ENCODE peak calls at places on chromosomes 16 and 17, in ten cellular contexts. One of them, this sample, is unnamed.

GRCh38 chr17:44970136-44970737 is 2.1 kb upstream of the C1QL1 start:
- DNase-seq in A549: no peak
- DNase-seq in HCT116: no peak
- DNase-seq in ovary: no peak
- DNase-seq in H54: peak
- DNase-seq in transverse colon: peak
- DNase-seq in lower leg skin: no peak
- DNase-seq in body of pancreas: no peak
- DNase-seq in heart left ventricle: peak
- DNase-seq in right lobe of liver: no peak
- DNase-seq in this sample: no peak

GRCh38 chr16:9090101-9090959 is 1.1 kb upstream of the HAPSTR1 start:
- DNase-seq in A549: no peak
- DNase-seq in HCT116: no peak
- DNase-seq in ovary: peak
- DNase-seq in H54: no peak
- DNase-seq in transverse colon: peak
- DNase-seq in lower leg skin: peak
- DNase-seq in body of pancreas: peak
- DNase-seq in heart left ventricle: peak
- DNase-seq in right lobe of liver: peak
- DNase-seq in this sample: peak

GRCh38 chr17:3693829-3694231 is 2.1 kb downstream of the P2RX5 start:
- DNase-seq in A549: no peak
- DNase-seq in HCT116: no peak
- DNase-seq in ovary: no peak
- DNase-seq in H54: no peak
- DNase-seq in transverse colon: peak
- DNase-seq in lower leg skin: no peak
- DNase-seq in body of pancreas: no peak
- DNase-seq in heart left ventricle: no peak
- DNase-seq in right lobe of liver: no peak
- DNase-seq in this sample: no peak

GRCh38 chr17:65389426-65389825 is 172.0 kb downstream of the AXIN2 start:
- DNase-seq in A549: no peak
- DNase-seq in HCT116: no peak
- DNase-seq in ovary: no peak
- DNase-seq in H54: no peak
- DNase-seq in transverse colon: no peak
- DNase-seq in lower leg skin: no peak
- DNase-seq in body of pancreas: no peak
- DNase-seq in heart left ventricle: no peak
- DNase-seq in right lobe of liver: no peak
- DNase-seq in this sample: no peak

GRCh38 chr16:47779201-47780016 is 318.3 kb downstream of the PHKB start:
- DNase-seq in A549: peak
- DNase-seq in HCT116: no peak
- DNase-seq in ovary: no peak
- DNase-seq in H54: peak
- DNase-seq in transverse colon: no peak
- DNase-seq in lower leg skin: no peak
- DNase-seq in body of pancreas: no peak
- DNase-seq in heart left ventricle: no peak
- DNase-seq in right lobe of liver: no peak
- DNase-seq in this sample: no peak

GRCh38 chr17:75840779-75841123 is 3.5 kb downstream of the UNC13D start:
- DNase-seq in A549: no peak
- DNase-seq in HCT116: no peak
- DNase-seq in ovary: no peak
- DNase-seq in H54: no peak
- DNase-seq in transverse colon: no peak
- DNase-seq in lower leg skin: no peak
- DNase-seq in body of pancreas: no peak
- DNase-seq in heart left ventricle: no peak
- DNase-seq in right lobe of liver: no peak
- DNase-seq in this sample: no peak

GRCh38 chr17:81794509-81794908 is 9.4 kb upstream of the GCGR start:
- DNase-seq in A549: no peak
- DNase-seq in HCT116: no peak
- DNase-seq in ovary: no peak
- DNase-seq in H54: no peak
- DNase-seq in transverse colon: peak
- DNase-seq in lower leg skin: no peak
- DNase-seq in body of pancreas: no peak
- DNase-seq in heart left ventricle: no peak
- DNase-seq in right lobe of liver: peak
- DNase-seq in this sample: no peak

GRCh38 chr16:57591086-57591869 is 37.2 kb upstream of the ADGRG1 start:
- DNase-seq in A549: peak
- DNase-seq in HCT116: peak
- DNase-seq in ovary: peak
- DNase-seq in H54: peak
- DNase-seq in transverse colon: peak
- DNase-seq in lower leg skin: peak
- DNase-seq in body of pancreas: peak
- DNase-seq in heart left ventricle: peak
- DNase-seq in right lobe of liver: peak
- DNase-seq in this sample: peak

GRCh38 chr16:19523184-19523558 is 571 bp upstream of the CCP110 start:
- DNase-seq in A549: no peak
- DNase-seq in HCT116: no peak
- DNase-seq in ovary: peak
- DNase-seq in H54: no peak
- DNase-seq in transverse colon: no peak
- DNase-seq in lower leg skin: no peak
- DNase-seq in body of pancreas: no peak
- DNase-seq in heart left ventricle: no peak
- DNase-seq in right lobe of liver: no peak
- DNase-seq in this sample: no peak

GRCh38 chr16:4693956-4694663 is 748 bp downstream of the NUDT16L1 start:
- DNase-seq in A549: no peak
- DNase-seq in HCT116: no peak
- DNase-seq in ovary: peak
- DNase-seq in H54: peak
- DNase-seq in transverse colon: peak
- DNase-seq in lower leg skin: peak
- DNase-seq in body of pancreas: peak
- DNase-seq in heart left ventricle: peak
- DNase-seq in right lobe of liver: peak
- DNase-seq in this sample: no peak

GRCh38 chr16:4696172-4696904 is 3.0 kb downstream of the NUDT16L1 start:
- DNase-seq in A549: no peak
- DNase-seq in HCT116: no peak
- DNase-seq in ovary: peak
- DNase-seq in H54: no peak
- DNase-seq in transverse colon: no peak
- DNase-seq in lower leg skin: peak
- DNase-seq in body of pancreas: no peak
- DNase-seq in heart left ventricle: peak
- DNase-seq in right lobe of liver: peak
- DNase-seq in this sample: no peak

GRCh38 chr16:4696905-4697866 is 3.8 kb downstream of the NUDT16L1 start:
- DNase-seq in A549: no peak
- DNase-seq in HCT116: no peak
- DNase-seq in ovary: no peak
- DNase-seq in H54: no peak
- DNase-seq in transverse colon: no peak
- DNase-seq in lower leg skin: peak
- DNase-seq in body of pancreas: no peak
- DNase-seq in heart left ventricle: no peak
- DNase-seq in right lobe of liver: peak
- DNase-seq in this sample: no peak

GRCh38 chr16:4694664-4695451 is 1.5 kb downstream of the NUDT16L1 start:
- DNase-seq in A549: no peak
- DNase-seq in HCT116: no peak
- DNase-seq in ovary: peak
- DNase-seq in H54: no peak
- DNase-seq in transverse colon: no peak
- DNase-seq in lower leg skin: peak
- DNase-seq in body of pancreas: no peak
- DNase-seq in heart left ventricle: peak
- DNase-seq in right lobe of liver: peak
- DNase-seq in this sample: no peak

DNA sequence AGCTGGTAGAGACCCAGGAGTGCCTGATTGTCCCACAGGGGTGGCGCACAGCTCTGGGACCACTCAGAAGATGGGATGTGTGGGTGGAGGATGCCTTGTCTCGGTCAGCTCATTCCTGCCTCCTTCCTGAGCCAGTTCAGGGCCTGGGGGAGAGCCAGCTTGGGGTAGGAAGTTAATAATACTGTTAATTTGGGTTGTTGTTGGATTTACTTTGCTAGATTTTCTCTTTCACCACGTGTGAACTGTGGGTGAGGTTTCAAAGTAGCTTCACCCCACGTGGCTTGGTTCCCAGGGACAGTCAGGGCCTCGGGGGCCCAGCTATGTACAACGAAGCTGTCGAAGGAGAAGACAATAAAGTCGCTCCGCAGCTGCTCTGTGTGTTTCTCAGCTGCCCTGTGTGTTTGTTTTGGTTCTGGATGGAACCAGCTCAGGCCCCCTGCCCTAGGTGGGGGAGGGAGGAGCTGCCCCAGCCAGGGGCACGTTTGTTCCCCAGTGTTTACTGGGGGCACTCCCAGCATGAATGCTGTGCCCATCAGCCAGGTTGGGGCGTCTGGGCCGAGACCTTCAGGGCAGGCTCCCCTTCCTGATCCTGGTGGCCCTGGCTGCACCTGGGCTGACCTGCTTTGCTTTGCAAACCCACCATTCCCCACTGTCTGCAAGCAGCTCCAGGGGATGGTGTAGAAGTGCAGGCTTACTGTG is 2.3 kb downstream of the NUDT16L1 start:
- DNase-seq in A549: no peak
- DNase-seq in HCT116: no peak
- DNase-seq in ovary: no peak
- DNase-seq in H54: no peak
- DNase-seq in transverse colon: no peak
- DNase-seq in lower leg skin: peak
- DNase-seq in body of pancreas: no peak
- DNase-seq in heart left ventricle: no peak
- DNase-seq in right lobe of liver: no peak
- DNase-seq in this sample: no peak
- TF ChIP-seq POLR2A in A549: no peak
- TF ChIP-seq POLR2A in HCT116: no peak
- TF ChIP-seq POLR2A in ovary: no peak
- TF ChIP-seq POLR2A in H54: no peak
- TF ChIP-seq POLR2A in transverse colon: no peak
- TF ChIP-seq POLR2A in lower leg skin: no peak
- TF ChIP-seq POLR2A in body of pancreas: no peak
- TF ChIP-seq POLR2A in heart left ventricle: no peak
- TF ChIP-seq POLR2A in right lobe of liver: no peak
- TF ChIP-seq POLR2A in this sample: no peak

GRCh38 chr17:51164911-51165679 is 1.1 kb upstream of the NME2 start:
- DNase-seq in A549: peak
- DNase-seq in HCT116: no peak
- DNase-seq in ovary: peak
- DNase-seq in H54: no peak
- DNase-seq in transverse colon: no peak
- DNase-seq in lower leg skin: peak
- DNase-seq in body of pancreas: no peak
- DNase-seq in heart left ventricle: no peak
- DNase-seq in right lobe of liver: no peak
- DNase-seq in this sample: no peak
- TF ChIP-seq POLR2A in A549: no peak
- TF ChIP-seq POLR2A in HCT116: no peak
- TF ChIP-seq POLR2A in ovary: no peak
- TF ChIP-seq POLR2A in H54: no peak
- TF ChIP-seq POLR2A in transverse colon: no peak
- TF ChIP-seq POLR2A in lower leg skin: no peak
- TF ChIP-seq POLR2A in body of pancreas: no peak
- TF ChIP-seq POLR2A in heart left ventricle: no peak
- TF ChIP-seq POLR2A in right lobe of liver: no peak
- TF ChIP-seq POLR2A in this sample: no peak

DNA sequence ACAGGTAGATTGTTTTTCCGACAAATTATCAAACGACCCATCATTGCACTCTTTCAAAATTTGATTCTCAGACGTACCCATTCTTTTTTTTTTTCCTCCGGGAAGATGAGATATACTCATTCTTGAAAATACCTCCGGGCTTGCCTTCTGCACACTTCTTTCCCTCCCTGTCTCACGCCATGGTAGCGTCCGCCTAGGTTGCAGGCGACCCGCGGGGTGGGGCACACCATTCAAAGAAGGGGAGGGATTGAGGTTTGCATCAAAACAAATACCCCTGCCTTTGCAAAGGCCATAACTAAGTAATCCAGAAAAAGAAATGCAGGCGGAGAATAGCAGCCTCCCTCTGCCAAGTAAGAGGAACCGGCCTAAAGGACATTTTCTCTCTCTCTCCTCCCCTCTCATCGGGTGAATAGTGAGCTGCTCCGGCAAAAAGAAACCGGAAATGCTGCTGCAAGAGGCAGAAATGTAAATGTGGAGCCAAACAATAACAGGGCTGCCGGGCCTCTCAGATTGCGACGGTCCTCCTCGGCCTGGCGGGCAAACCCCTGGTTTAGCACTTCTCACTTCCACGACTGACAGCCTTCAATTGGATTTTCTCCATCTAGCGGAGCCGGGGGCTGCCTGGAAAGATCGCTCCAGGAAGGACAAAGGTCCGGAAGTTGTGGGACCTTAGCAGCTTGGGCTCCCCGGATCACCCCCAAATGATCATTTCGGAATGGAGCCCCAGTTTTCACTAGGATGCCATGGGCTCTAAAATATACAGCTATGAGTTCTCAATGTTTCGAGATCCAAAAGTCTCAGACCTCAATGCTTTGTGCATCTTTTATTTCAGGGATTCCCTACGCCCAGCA is 844 bp downstream of the TP53 start:
- DNase-seq in A549: peak
- DNase-seq in HCT116: peak
- DNase-seq in ovary: peak
- DNase-seq in H54: no peak
- DNase-seq in transverse colon: peak
- DNase-seq in lower leg skin: peak
- DNase-seq in body of pancreas: peak
- DNase-seq in heart left ventricle: peak
- DNase-seq in right lobe of liver: peak
- DNase-seq in this sample: peak
- TF ChIP-seq POLR2A in A549: peak
- TF ChIP-seq POLR2A in HCT116: peak
- TF ChIP-seq POLR2A in ovary: peak
- TF ChIP-seq POLR2A in H54: peak
- TF ChIP-seq POLR2A in transverse colon: peak
- TF ChIP-seq POLR2A in lower leg skin: no peak
- TF ChIP-seq POLR2A in body of pancreas: peak
- TF ChIP-seq POLR2A in heart left ventricle: no peak
- TF ChIP-seq POLR2A in right lobe of liver: peak
- TF ChIP-seq POLR2A in this sample: peak

DNA sequence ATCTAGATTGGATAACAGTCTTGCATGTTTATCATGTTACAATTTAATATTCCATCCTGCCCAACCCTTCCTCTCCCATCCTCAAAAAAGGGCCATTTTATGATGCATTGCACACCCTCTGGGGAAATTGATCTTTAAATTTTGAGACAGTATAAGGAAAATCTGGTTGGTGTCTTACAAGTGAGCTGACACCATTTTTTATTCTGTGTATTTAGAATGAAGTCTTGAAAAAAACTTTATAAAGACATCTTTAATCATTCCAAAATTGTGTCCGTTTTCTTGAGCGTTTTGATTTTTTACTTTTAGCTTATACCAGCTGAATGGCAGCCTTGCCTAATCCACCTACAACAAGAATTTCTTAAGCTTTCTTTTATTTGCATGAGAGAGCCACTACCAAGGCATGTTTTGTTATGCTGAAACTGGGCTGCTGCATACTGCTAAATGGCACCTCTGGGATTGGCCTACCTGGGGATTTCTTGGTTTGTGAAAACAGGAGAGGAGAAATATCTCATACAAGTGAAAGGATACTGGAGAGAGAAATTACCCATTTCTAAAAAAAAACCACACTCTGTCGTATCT is 52.3 kb downstream of the TUBD1 start:
- DNase-seq in A549: peak
- DNase-seq in HCT116: no peak
- DNase-seq in ovary: no peak
- DNase-seq in H54: no peak
- DNase-seq in transverse colon: no peak
- DNase-seq in lower leg skin: no peak
- DNase-seq in body of pancreas: peak
- DNase-seq in heart left ventricle: no peak
- DNase-seq in right lobe of liver: no peak
- DNase-seq in this sample: no peak
- TF ChIP-seq POLR2A in A549: no peak
- TF ChIP-seq POLR2A in HCT116: peak
- TF ChIP-seq POLR2A in ovary: no peak
- TF ChIP-seq POLR2A in H54: no peak
- TF ChIP-seq POLR2A in transverse colon: peak
- TF ChIP-seq POLR2A in lower leg skin: no peak
- TF ChIP-seq POLR2A in body of pancreas: peak
- TF ChIP-seq POLR2A in heart left ventricle: no peak
- TF ChIP-seq POLR2A in right lobe of liver: no peak
- TF ChIP-seq POLR2A in this sample: no peak

This sample was measured in prostate gland.